ENCODE peak calls at places on chromosome 21, in six cellular contexts. O is GM23248, K is cardiac muscle cell, W is ascending aorta, A is RWPE1, R is IMR-90. L is an unnamed sample.

GRCh38 chr21:38567577-38568360 is 69.5 kb upstream of the ERG start:
- DNase-seq in O (peak; percentile 91), W (no peak), K (peak; percentile 40), A (peak; percentile 27), R (peak; percentile 6), L (no peak)

GRCh38 chr21:28089599-28090421 is 902.9 kb downstream of the LTN1 start:
- DNase-seq in W (no peak), O (no peak), R (no peak), A (no peak), K (no peak), L (peak; percentile 29)

GRCh38 chr21:44618909-44619308 is 7.0 kb downstream of the KRTAP10-8 start:
- DNase-seq in A (no peak), R (no peak), O (no peak), W (no peak), K (no peak), L (no peak)

GRCh38 chr21:45972353-45972715 is 9.2 kb upstream of the COL6A1 start:
- DNase-seq in O (peak; percentile 49), K (peak; percentile 50), A (no peak), W (peak; percentile 72), R (no peak), L (no peak)

GRCh38 chr21:37917612-37918011 is 1.4 kb upstream of the KCNJ6 start:
- DNase-seq in R (peak; percentile 87), O (peak; percentile 65), K (peak; percentile 37), A (peak; percentile 40), W (no peak), L (no peak)

GRCh38 chr21:45584786-45585185 is 42.5 kb upstream of the SLC19A1 start:
- DNase-seq in W (peak; percentile 54), K (no peak), R (no peak), O (no peak), A (no peak), L (no peak)

GRCh38 chr21:35226960-35227741 is 178.0 kb upstream of the RUNX1 start:
- DNase-seq in R (no peak), O (no peak), A (no peak), K (no peak), W (no peak), L (no peak)

GRCh38 chr21:35749904-35750303 is 310.4 kb downstream of the SETD4 start:
- DNase-seq in A (no peak), W (no peak), R (no peak), O (no peak), K (no peak), L (no peak)

GRCh38 chr21:26969971-26970725 is 3.3 kb upstream of the ADAMTS5 start:
- DNase-seq in W (no peak), R (peak; percentile 22), O (peak; percentile 51), K (no peak), A (no peak), L (no peak)

GRCh38 chr21:41863439-41863740 is 15.8 kb downstream of the PRDM15 start:
- DNase-seq in O (no peak), A (no peak), R (no peak), K (no peak), W (no peak), L (no peak)

GRCh38 chr21:45551316-45551715 is 9.1 kb upstream of the SLC19A1 start:
- DNase-seq in W (no peak), R (peak; percentile 91), A (peak; percentile 65), O (peak; percentile 83), K (peak; percentile 60), L (no peak)

GRCh38 chr21:23664193-23664694 is 1943.0 kb downstream of the MRPL39 start:
- DNase-seq in W (no peak), O (no peak), A (no peak), K (no peak), R (no peak), L (no peak)

GRCh38 chr21:34890724-34891609 is 158.1 kb downstream of the RUNX1 start:
- DNase-seq in W (peak; percentile 69), R (peak; percentile 48), K (peak; percentile 56), O (peak; percentile 62), A (no peak), L (peak; percentile 44)

GRCh38 chr21:16608209-16608830 is 878.5 kb downstream of the USP25 start:
- DNase-seq in O (no peak), W (no peak), A (peak; percentile 3), R (no peak), K (peak; percentile 25), L (no peak)

GRCh38 chr21:35641271-35642016 is 418.9 kb downstream of the SETD4 start:
- DNase-seq in O (peak; percentile 69), W (no peak), R (peak; percentile 67), K (no peak), A (no peak), L (no peak)

GRCh38 chr21:41507521-41508414 is at the start of gene TMPRSS2:
- DNase-seq in A (no peak), W (no peak), R (no peak), K (no peak), O (no peak), L (no peak)

GRCh38 chr21:43287111-43287973 is 118.5 kb downstream of the CRYAA start:
- DNase-seq in W (no peak), O (no peak), R (no peak), K (no peak), A (no peak), L (no peak)

GRCh38 chr21:36699026-36699545 is at the start of gene SIM2:
- DNase-seq in W (no peak), K (peak; percentile 32), A (peak; percentile 56), R (peak; percentile 52), O (peak; percentile 53), L (no peak)

GRCh38 chr21:21612446-21612845 is 614.2 kb downstream of the NCAM2 start:
- DNase-seq in A (peak; percentile 49), R (peak; percentile 92), O (peak; percentile 86), K (peak; percentile 93), W (no peak), L (no peak)

GRCh38 chr21:21003701-21004100 is 5.5 kb downstream of the NCAM2 start:
- DNase-seq in R (peak; percentile 37), O (peak; percentile 57), K (peak; percentile 57), W (no peak), A (no peak), L (no peak)

GRCh38 chr21:36753556-36753955 is 54.6 kb downstream of the SIM2 start:
- DNase-seq in R (peak; percentile 87), K (peak; percentile 60), O (peak; percentile 46), W (no peak), A (peak; percentile 8), L (no peak)

GRCh38 chr21:31444061-31444460 is 100.0 kb upstream of the TIAM1 start:
- DNase-seq in O (peak; percentile 83), W (no peak), A (no peak), K (peak; percentile 60), R (peak; percentile 4), L (no peak)

GRCh38 chr21:46168659-46169386 is 13.4 kb upstream of the FTCD start:
- DNase-seq in W (no peak), R (no peak), A (no peak), O (no peak), K (no peak), L (peak; percentile 4)

GRCh38 chr21:43803558-43804300 is 14.4 kb downstream of the RRP1 start:
- DNase-seq in O (no peak), A (no peak), K (no peak), R (no peak), W (no peak), L (no peak)

GRCh38 chr21:25732091-25732760 is 2.5 kb downstream of the ATP5PF start:
- DNase-seq in O (no peak), A (no peak), W (no peak), K (peak; percentile 9), R (no peak), L (no peak)

GRCh38 chr21:42614811-42615342 is 38.5 kb upstream of the PDE9A start:
- DNase-seq in W (no peak), R (no peak), A (peak; percentile 78), K (no peak), O (peak; percentile 29), L (no peak)

GRCh38 chr21:45306453-45306831 is 18.7 kb upstream of the POFUT2 start:
- DNase-seq in W (no peak), O (no peak), R (no peak), A (no peak), K (no peak), L (no peak)

GRCh38 chr21:28442624-28443023 is 550.1 kb downstream of the LTN1 start:
- DNase-seq in O (peak; percentile 85), A (no peak), K (peak; percentile 61), W (no peak), R (peak; percentile 86), L (no peak)

GRCh38 chr21:34592573-34592972 is 22.3 kb downstream of the RCAN1 start:
- DNase-seq in R (no peak), O (no peak), A (no peak), W (no peak), K (no peak), L (no peak)

GRCh38 chr21:38993561-38993960 is 187.8 kb downstream of the ETS2 start:
- DNase-seq in W (peak; percentile 93), A (peak; percentile 91), R (peak; percentile 92), K (peak; percentile 95), O (peak; percentile 92), L (peak; percentile 80)

GRCh38 chr21:36615274-36615964 is 83.5 kb upstream of the SIM2 start:
- DNase-seq in R (no peak), W (no peak), A (no peak), O (no peak), K (no peak), L (no peak)

GRCh38 chr21:28523367-28523766 is 469.3 kb downstream of the LTN1 start:
- DNase-seq in O (no peak), K (no peak), R (no peak), W (no peak), A (no peak), L (no peak)

GRCh38 chr21:39441502-39442475 is 3.8 kb downstream of the LCA5L start:
- DNase-seq in R (peak; percentile 68), A (peak; percentile 48), W (no peak), O (peak; percentile 77), K (peak; percentile 68), L (no peak)

GRCh38 chr21:35217504-35218060 is 168.5 kb upstream of the RUNX1 start:
- DNase-seq in K (peak; percentile 62), A (peak; percentile 89), O (peak; percentile 93), W (no peak), R (peak; percentile 85), L (no peak)

GRCh38 chr21:31318971-31319370 is 25.1 kb downstream of the TIAM1 start:
- DNase-seq in O (peak; percentile 15), W (no peak), K (no peak), R (peak; percentile 30), A (no peak), L (no peak)

GRCh38 chr21:45543371-45543709 is 1.1 kb upstream of the SLC19A1 start:
- DNase-seq in R (no peak), A (no peak), O (no peak), W (peak; percentile 62), K (no peak), L (peak; percentile 13)